ENCODE peak calls at places on chromosomes 3 and 15, in five cellular contexts. U is stimulated activated CD8-positive, alpha-beta memory T cell treated with anti-CD3 and anti-CD28 coated beads, Interleukin-15, amount 100 ng/mL, for 4 hours; I is AG04449; N is A172; T is stimulated activated CD4-positive, alpha-beta T cell treated with anti-CD3 and anti-CD28 coated beads, TNF-alpha, amount 100 ng/mL, for 4 hours. K is an unnamed sample.

GRCh38 chr15:29534378-29534777 is 264.8 kb upstream of the NSMCE3 start:
- DNase-seq in I (no peak), T (no peak), U (no peak), N (peak; percentile 48), K (no peak)

GRCh38 chr3:154971771-154972326 is 108.3 kb upstream of the MME start:
- DNase-seq in U (no peak), I (peak; percentile 53), T (no peak), N (peak; percentile 50), K (no peak)

GRCh38 chr3:100637197-100637631 is 27.8 kb downstream of the ADGRG7 start:
- DNase-seq in U (no peak), N (peak; percentile 42), T (no peak), I (no peak), K (no peak)

GRCh38 chr15:92025717-92026270 is 172.3 kb downstream of the SLCO3A1 start:
- DNase-seq in N (no peak), I (no peak), U (no peak), T (no peak), K (no peak)

GRCh38 chr15:88023956-88024355 is 232.6 kb downstream of the NTRK3 start:
- DNase-seq in T (no peak), I (no peak), U (no peak), N (no peak), K (no peak)

GRCh38 chr15:78329625-78330024 is 10.5 kb upstream of the CRABP1 start:
- DNase-seq in T (no peak), U (no peak), I (no peak), N (no peak), K (no peak)

GRCh38 chr3:112689989-112690388 is 49.0 kb upstream of the CCDC80 start:
- DNase-seq in N (no peak), T (no peak), U (no peak), I (no peak), K (no peak)

GRCh38 chr15:26869628-26870027 is 2.8 kb downstream of the GABRA5 start:
- DNase-seq in N (no peak), I (no peak), T (no peak), U (no peak), K (no peak)

GRCh38 chr15:66878761-66879160 is 176.7 kb downstream of the SMAD6 start:
- DNase-seq in U (no peak), N (no peak), T (no peak), I (no peak), K (peak; percentile 19)

GRCh38 chr3:194265505-194265892 is 85.6 kb downstream of the CPN2 start:
- DNase-seq in T (no peak), I (no peak), U (no peak), N (peak; percentile 84), K (no peak)

K was measured in NAMALWA.